ENCODE peak calls at places on chromosomes 3 and 15, in six cellular contexts. K is LNCaP clone FGC; T is stimulated activated CD8-positive, alpha-beta memory T cell treated with anti-CD3 and anti-CD28 coated beads, Interleukin-15, amount 100 ng/mL, for 4 hours; R is activated T-helper 1 cell treated with Interleukin-2 at 50 U/mL for 16 hours; P is globus pallidus; A is breast epithelium. H is an unnamed sample.

GRCh38 chr3:48475188-48475587 is 28.7 kb downstream of the ATRIP start:
- DNase-seq in K (no peak), T (no peak), R (no peak), P (no peak), A (no peak), H (no peak)

GRCh38 chr3:188507244-188507720 is 353.3 kb downstream of the LPP start:
- DNase-seq in K (no peak), T (no peak), R (no peak), P (peak), A (no peak), H (no peak)

GRCh38 chr15:39312984-39313383 is 267.9 kb upstream of the THBS1 start:
- DNase-seq in K (no peak), T (no peak), R (no peak), P (no peak), A (no peak), H (no peak)

GRCh38 chr3:142502187-142502985 is 54.5 kb upstream of the XRN1 start:
- DNase-seq in K (no peak), T (no peak), R (no peak), P (no peak), A (no peak), H (no peak)

GRCh38 chr15:40871749-40872617 is 2.1 kb downstream of the RHOV start:
- DNase-seq in K (peak), T (no peak), R (no peak), P (no peak), A (peak), H (no peak)

GRCh38 chr15:71329509-71330260 is 214.4 kb downstream of the THSD4 start:
- DNase-seq in K (no peak), T (no peak), R (no peak), P (no peak), A (no peak), H (no peak)

GRCh38 chr15:41930221-41930866 is 36.5 kb upstream of the SPTBN5 start:
- DNase-seq in K (no peak), T (no peak), R (no peak), P (no peak), A (no peak), H (no peak)

GRCh38 chr15:52068004-52068403 is 44.6 kb downstream of the BCL2L10 start:
- DNase-seq in K (no peak), T (no peak), R (no peak), P (no peak), A (no peak), H (no peak)

GRCh38 chr15:56948000-56948765 is 29.7 kb downstream of the TCF12 start:
- DNase-seq in K (no peak), T (no peak), R (no peak), P (no peak), A (no peak), H (no peak)

GRCh38 chr15:90086868-90087268 is 15.4 kb downstream of the IDH2 start:
- DNase-seq in K (no peak), T (no peak), R (no peak), P (no peak), A (no peak), H (no peak)

GRCh38 chr3:32500880-32501784 is 1.5 kb downstream of the CMTM6 start:
- DNase-seq in K (no peak), T (no peak), R (no peak), P (no peak), A (no peak), H (no peak)

GRCh38 chr15:73867956-73868355 is 5.4 kb upstream of the TBC1D21 start:
- DNase-seq in K (no peak), T (no peak), R (no peak), P (no peak), A (no peak), H (peak)